ENCODE peak calls at places on chromosomes 7 and 10, in seven cellular contexts. P is mesothelial cell of epicardium; A is T-cell; B is RWPE1; S is H4; U is stimulated activated CD8-positive, alpha-beta memory T cell treated with anti-CD3 and anti-CD28 coated beads, Interleukin-15, amount 100 ng/mL, for 24 hours; T is MCF 10A. N is an unnamed sample.

GRCh38 chr10:87786421-87786820 is 31.6 kb downstream of the ATAD1 start:
- DNase-seq in P (no peak), A (no peak), S (no peak), U (no peak), B (no peak), T (no peak), N (no peak)

GRCh38 chr7:155308330-155309020 is 10.8 kb downstream of the INSIG1 start:
- DNase-seq in T (no peak), A (no peak), P (no peak), U (no peak), B (no peak), S (no peak), N (no peak)

GRCh38 chr7:19062216-19062615 is 55.2 kb downstream of the TWIST1 start:
- DNase-seq in P (no peak), T (no peak), A (no peak), B (no peak), U (no peak), S (peak), N (no peak)

GRCh38 chr7:1481300-1481699 is 22.0 kb upstream of the MICALL2 start:
- DNase-seq in U (no peak), P (no peak), S (no peak), B (no peak), T (no peak), A (no peak), N (no peak)

GRCh38 chr7:91372323-91372722 is 108.1 kb downstream of the FZD1 start:
- DNase-seq in S (no peak), A (no peak), P (no peak), T (no peak), U (no peak), B (no peak), N (no peak)

GRCh38 chr7:2738110-2738509 is 50.1 kb downstream of the AMZ1 start:
- DNase-seq in T (no peak), B (no peak), P (no peak), U (no peak), A (no peak), S (no peak), N (no peak)

GRCh38 chr10:131590567-131590966 is 279.0 kb upstream of the TCERG1L start:
- DNase-seq in S (no peak), T (no peak), U (no peak), P (no peak), A (no peak), B (no peak), N (no peak)

GRCh38 chr7:142908921-142909870 is 23.7 kb upstream of the TRPV6 start:
- DNase-seq in S (no peak), A (no peak), P (no peak), B (peak), T (peak), U (no peak), N (no peak)

GRCh38 chr10:124267231-124267885 is 151.4 kb downstream of the OAT start:
- DNase-seq in A (no peak), S (peak), U (no peak), T (no peak), P (no peak), B (no peak), N (no peak)

GRCh38 chr10:80498833-80499671 is 38.6 kb upstream of the SH2D4B start:
- DNase-seq in T (peak), A (no peak), S (peak), U (no peak), P (no peak), B (peak), N (peak)

GRCh38 chr7:1811850-1812692 is 142.0 kb downstream of the ELFN1 start:
- DNase-seq in B (peak), T (peak), U (no peak), P (peak), S (no peak), A (no peak), N (no peak)

GRCh38 chr7:4830176-4830575 is 31.7 kb downstream of the PAPOLB start:
- DNase-seq in B (no peak), T (peak), S (peak), P (peak), U (no peak), A (peak), N (peak)

GRCh38 chr7:35993113-35993512 is 159.9 kb upstream of the EEPD1 start:
- DNase-seq in U (no peak), T (no peak), S (no peak), A (no peak), B (no peak), P (no peak), N (no peak)

GRCh38 chr7:3649678-3650445 is 348.8 kb downstream of the SDK1 start:
- DNase-seq in T (peak), A (no peak), P (no peak), U (no peak), B (no peak), S (no peak), N (no peak)

GRCh38 chr10:62062028-62062427 is 160.5 kb downstream of the ARID5B start:
- DNase-seq in B (no peak), P (no peak), S (no peak), U (no peak), T (no peak), A (no peak), N (no peak)

GRCh38 chr7:103637080-103637479 is 191.1 kb upstream of the SLC26A5 start:
- DNase-seq in U (no peak), B (peak), S (no peak), P (no peak), A (no peak), T (peak), N (peak)

GRCh38 chr10:24574578-24575155 is 149.0 kb downstream of the ARHGAP21 start:
- DNase-seq in T (no peak), B (no peak), A (no peak), S (no peak), P (no peak), U (no peak), N (no peak)

GRCh38 chr7:87202705-87203104 is 16.8 kb downstream of the TMEM243 start:
- DNase-seq in B (no peak), A (no peak), P (no peak), S (no peak), U (no peak), T (no peak), N (no peak)

GRCh38 chr7:16765436-16765859 is 11.9 kb downstream of the TSPAN13 start:
- DNase-seq in S (no peak), T (no peak), B (no peak), A (no peak), P (no peak), U (no peak), N (no peak)

GRCh38 chr10:3785849-3786290 is 861 bp upstream of the KLF6 start:
- DNase-seq in P (no peak), A (no peak), U (no peak), T (peak), S (no peak), B (no peak), N (no peak)

GRCh38 chr7:152759655-152760383 is at the start of gene ACTR3B:
- DNase-seq in A (peak), T (peak), B (peak), U (peak), P (peak), S (peak), N (peak)

GRCh38 chr10:43943825-43944360 is 295.2 kb upstream of the ZNF32 start:
- DNase-seq in T (no peak), S (no peak), A (no peak), P (peak), B (no peak), U (no peak), N (no peak)

GRCh38 chr10:70809011-70809611 is 6.6 kb upstream of the SGPL1 start:
- DNase-seq in B (peak), A (no peak), U (no peak), P (no peak), T (no peak), S (no peak), N (no peak)

GRCh38 chr10:13349776-13350274 is 1.7 kb upstream of the SEPHS1 start:
- DNase-seq in B (peak), S (peak), A (no peak), U (no peak), T (no peak), P (peak), N (no peak)

GRCh38 chr10:105023706-105024105 is 382.6 kb downstream of the SORCS3 start:
- DNase-seq in B (no peak), S (no peak), P (no peak), A (no peak), U (no peak), T (no peak), N (no peak)

GRCh38 chr7:81462672-81463071 is 307.2 kb downstream of the HGF start:
- DNase-seq in T (peak), B (peak), U (no peak), P (no peak), A (no peak), S (peak), N (peak)

GRCh38 chr10:124717911-124718734 is 26.1 kb downstream of the FAM53B start:
- DNase-seq in P (no peak), B (no peak), S (no peak), T (peak), U (no peak), A (no peak), N (no peak)

GRCh38 chr7:70553364-70553763 is 578.6 kb upstream of the GALNT17 start:
- DNase-seq in B (no peak), S (no peak), T (no peak), P (no peak), A (no peak), U (no peak), N (no peak)

GRCh38 chr7:50560865-50561351 is 4.3 kb downstream of the DDC start:
- DNase-seq in P (no peak), S (no peak), T (no peak), B (no peak), U (no peak), A (no peak), N (no peak)

N was measured in smooth muscle cell of the brain vasculature.